ENCODE peak calls at places on chromosomes 16 and 17, in seven cellular contexts. I is IMR-90, M is body of pancreas, U is ovary, J is HCT116, N is Peyer's patch, T is uterus. O is an unnamed sample.

GRCh38 chr16:46974352-46974751 is 878 bp upstream of the DNAJA2 start:
- DNase-seq in I (no peak), M (no peak), U (no peak), J (no peak), N (no peak), T (no peak), O (peak)

GRCh38 chr17:77143306-77143705 is 2.5 kb downstream of the SEC14L1 start:
- DNase-seq in I (no peak), M (no peak), U (no peak), J (no peak), N (no peak), T (no peak), O (no peak)

GRCh38 chr17:28746611-28747045 is 2.8 kb downstream of the TRAF4 start:
- DNase-seq in I (no peak), M (peak), U (peak), J (no peak), N (peak), T (no peak), O (no peak)

GRCh38 chr17:37527249-37527851 is 37.7 kb downstream of the DUSP14 start:
- DNase-seq in I (peak), M (peak), U (no peak), J (peak), N (no peak), T (no peak), O (peak)

GRCh38 chr17:17738901-17739300 is 57.6 kb downstream of the RAI1 start:
- DNase-seq in I (no peak), M (peak), U (no peak), J (no peak), N (no peak), T (no peak), O (no peak)

GRCh38 chr17:9802294-9802693 is 10.9 kb upstream of the DHRS7C start:
- DNase-seq in I (no peak), M (no peak), U (no peak), J (peak), N (no peak), T (no peak), O (no peak)

GRCh38 chr17:17506893-17507464 is 10.8 kb upstream of the RASD1 start:
- DNase-seq in I (no peak), M (peak), U (peak), J (no peak), N (no peak), T (no peak), O (no peak)

GRCh38 chr16:27547134-27547533 is 2.6 kb downstream of the GTF3C1 start:
- DNase-seq in I (peak), M (peak), U (no peak), J (no peak), N (peak), T (peak), O (peak)

GRCh38 chr16:71846443-71846842 is 667 bp downstream of the ATXN1L start:
- DNase-seq in I (no peak), M (no peak), U (peak), J (no peak), N (no peak), T (no peak), O (peak)

GRCh38 chr16:1300664-1301476 is 8.6 kb upstream of the UBE2I start:
- DNase-seq in I (peak), M (peak), U (peak), J (no peak), N (peak), T (no peak), O (peak)

GRCh38 chr17:72560303-72561247 is 439.8 kb downstream of the SOX9 start:
- DNase-seq in I (peak), M (peak), U (no peak), J (peak), N (peak), T (no peak), O (peak)

GRCh38 chr16:76486740-76487139 is 209.5 kb downstream of the CNTNAP4 start:
- DNase-seq in I (no peak), M (no peak), U (no peak), J (no peak), N (no peak), T (no peak), O (no peak)

GRCh38 chr17:77666881-77667395 is 291.6 kb upstream of the TNRC6C start:
- DNase-seq in I (no peak), M (no peak), U (no peak), J (no peak), N (peak), T (no peak), O (no peak)

GRCh38 chr16:67163164-67163902 is 1.2 kb upstream of the HSF4 start:
- DNase-seq in I (peak), M (peak), U (peak), J (no peak), N (peak), T (no peak), O (peak)

GRCh38 chr17:50573866-50574571 is 13.5 kb downstream of the CACNA1G start:
- DNase-seq in I (no peak), M (no peak), U (no peak), J (no peak), N (no peak), T (no peak), O (no peak)

GRCh38 chr16:84281077-84281476 is 13.6 kb upstream of the WFDC1 start:
- DNase-seq in I (peak), M (no peak), U (no peak), J (peak), N (no peak), T (no peak), O (peak)

GRCh38 chr17:45740553-45741330 is 43.4 kb upstream of the CRHR1 start:
- DNase-seq in I (peak), M (no peak), U (no peak), J (peak), N (no peak), T (no peak), O (peak)

GRCh38 chr17:38582069-38582468 is 23.7 kb downstream of the SRCIN1 start:
- DNase-seq in I (no peak), M (no peak), U (no peak), J (no peak), N (no peak), T (no peak), O (no peak)

GRCh38 chr16:85820604-85821372 is 21.3 kb downstream of the COX4I1 start:
- DNase-seq in I (no peak), M (no peak), U (no peak), J (peak), N (no peak), T (no peak), O (no peak)

GRCh38 chr17:81349397-81350319 is 45.6 kb upstream of the BAHCC1 start:
- DNase-seq in I (no peak), M (no peak), U (no peak), J (peak), N (no peak), T (no peak), O (no peak)

GRCh38 chr17:66400698-66401097 is 98.3 kb downstream of the PRKCA start:
- DNase-seq in I (no peak), M (no peak), U (no peak), J (no peak), N (no peak), T (no peak), O (no peak)

GRCh38 chr17:73068322-73069153 is 23.9 kb downstream of the SLC39A11 start:
- DNase-seq in I (peak), M (peak), U (no peak), J (no peak), N (no peak), T (no peak), O (no peak)

GRCh38 chr17:53724726-53725125 is 98.0 kb upstream of the KIF2B start:
- DNase-seq in I (no peak), M (peak), U (no peak), J (no peak), N (no peak), T (no peak), O (no peak)

GRCh38 chr17:8285270-8286181 is 2.9 kb upstream of the RANGRF start:
- DNase-seq in I (no peak), M (peak), U (no peak), J (no peak), N (no peak), T (no peak), O (no peak)

GRCh38 chr17:73584049-73584448 is 60.2 kb downstream of the SDK2 start:
- DNase-seq in I (no peak), M (no peak), U (no peak), J (no peak), N (no peak), T (no peak), O (no peak)

GRCh38 chr17:32943206-32943605 is 15.3 kb downstream of the TMEM98 start:
- DNase-seq in I (no peak), M (peak), U (no peak), J (no peak), N (no peak), T (no peak), O (no peak)

GRCh38 chr16:49415083-49415482 is 41.5 kb downstream of the C16orf78 start:
- DNase-seq in I (no peak), M (no peak), U (no peak), J (no peak), N (no peak), T (no peak), O (no peak)

GRCh38 chr17:49928826-49929475 is 40.0 kb upstream of the DLX4 start:
- DNase-seq in I (peak), M (no peak), U (no peak), J (peak), N (no peak), T (no peak), O (no peak)

GRCh38 chr16:12193688-12194087 is 217.2 kb downstream of the SNX29 start:
- DNase-seq in I (no peak), M (no peak), U (no peak), J (no peak), N (no peak), T (no peak), O (no peak)

GRCh38 chr16:66844342-66845079 is at the start of gene CA7:
- DNase-seq in I (no peak), M (no peak), U (no peak), J (no peak), N (peak), T (no peak), O (no peak)

GRCh38 chr17:76382803-76383644 is 1.4 kb upstream of the SPHK1 start:
- DNase-seq in I (peak), M (peak), U (peak), J (no peak), N (peak), T (no peak), O (peak)

GRCh38 chr16:67384778-67385510 is 8.4 kb downstream of the TPPP3 start:
- DNase-seq in I (no peak), M (no peak), U (no peak), J (no peak), N (peak), T (no peak), O (no peak)

GRCh38 chr16:73546351-73546845 is 498.5 kb upstream of the ZFHX3 start:
- DNase-seq in I (no peak), M (no peak), U (no peak), J (no peak), N (no peak), T (no peak), O (no peak)

GRCh38 chr17:55341432-55341831 is 76.7 kb downstream of the HLF start:
- DNase-seq in I (peak), M (no peak), U (no peak), J (no peak), N (no peak), T (no peak), O (no peak)

GRCh38 chr17:70834039-70834438 is 664.7 kb downstream of the KCNJ2 start:
- DNase-seq in I (no peak), M (no peak), U (no peak), J (no peak), N (no peak), T (no peak), O (no peak)

DNA sequence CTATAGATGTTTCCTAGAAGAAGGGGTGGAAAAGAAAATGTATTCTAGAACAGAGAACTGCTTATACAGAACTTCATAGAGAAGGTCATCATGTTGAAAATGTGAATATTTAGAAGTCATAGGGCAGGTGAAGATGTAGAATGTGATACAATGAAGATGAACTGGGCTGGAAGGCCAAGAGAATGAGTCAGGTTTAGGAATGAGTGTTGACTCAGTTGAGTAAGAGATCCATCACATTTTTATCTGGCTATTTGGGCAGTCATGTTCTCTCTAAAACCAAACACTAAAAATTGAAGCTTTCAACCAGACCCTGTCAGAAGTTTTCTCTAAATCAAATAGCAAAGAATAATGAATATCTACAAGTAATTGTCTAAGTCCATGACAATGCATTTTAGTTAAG is 660.5 kb downstream of the KCNJ2 start:
- DNase-seq in I (peak), M (no peak), U (no peak), J (no peak), N (no peak), T (no peak), O (no peak)
- TF ChIP-seq POLR2A in I (no peak), M (no peak), U (no peak), J (no peak), N (no peak), T (no peak), O (no peak)

GRCh38 chr17:48611213-48611612 is 396 bp upstream of the HOXB7 start:
- DNase-seq in I (peak), M (no peak), U (no peak), J (no peak), N (no peak), T (no peak), O (no peak)

GRCh38 chr17:48610282-48611211 is at the start of gene HOXB7:
- DNase-seq in I (peak), M (peak), U (peak), J (no peak), N (peak), T (no peak), O (peak)

GRCh38 chr17:48612456-48612853 is 1.6 kb upstream of the HOXB7 start:
- DNase-seq in I (peak), M (no peak), U (no peak), J (no peak), N (no peak), T (no peak), O (no peak)

GRCh38 chr17:48612854-48613691 is 2.0 kb downstream of the HOXB8 start:
- DNase-seq in I (peak), M (peak), U (no peak), J (no peak), N (no peak), T (no peak), O (peak)

GRCh38 chr17:48611681-48612455 is 1.1 kb upstream of the HOXB7 start:
- DNase-seq in I (no peak), M (no peak), U (no peak), J (no peak), N (no peak), T (no peak), O (no peak)
- TF ChIP-seq POLR2A in I (no peak), M (no peak), U (no peak), J (peak), N (no peak), T (peak), O (no peak)

DNA sequence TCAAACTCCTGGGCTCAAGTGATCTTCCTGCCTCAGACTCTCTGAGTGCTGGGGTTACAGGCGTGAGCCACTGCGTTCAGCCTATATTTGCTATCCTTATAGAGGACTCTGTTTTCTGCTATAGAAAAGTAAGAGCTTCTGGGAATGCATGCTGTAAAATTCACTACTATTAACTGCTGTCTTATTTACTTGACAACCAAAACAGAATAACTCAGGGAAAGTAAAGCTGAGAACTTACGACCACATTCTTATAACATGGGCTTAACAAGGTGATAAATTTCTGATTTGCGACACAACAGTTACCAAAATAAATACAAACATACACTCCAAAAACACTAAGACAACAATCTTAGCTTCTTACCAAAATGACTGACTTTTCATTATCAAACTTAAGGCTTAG is 23.9 kb downstream of the APPBP2 start:
- DNase-seq in I (no peak), M (no peak), U (no peak), J (no peak), N (no peak), T (no peak), O (no peak)
- TF ChIP-seq POLR2A in I (no peak), M (no peak), U (no peak), J (no peak), N (no peak), T (no peak), O (no peak)

GRCh38 chr16:51994597-51994996 is 552.3 kb downstream of the TOX3 start:
- DNase-seq in I (no peak), M (peak), U (no peak), J (no peak), N (peak), T (no peak), O (no peak)
- TF ChIP-seq POLR2A in I (no peak), M (no peak), U (no peak), J (no peak), N (no peak), T (no peak), O (no peak)

GRCh38 chr16:53863861-53864260 is 159.9 kb downstream of the FTO start:
- DNase-seq in I (no peak), M (no peak), U (no peak), J (no peak), N (no peak), T (no peak), O (no peak)

GRCh38 chr16:53865492-53865863 is 161.5 kb downstream of the FTO start:
- DNase-seq in I (no peak), M (no peak), U (no peak), J (peak), N (no peak), T (no peak), O (no peak)

GRCh38 chr16:53870831-53871230 is 166.9 kb downstream of the FTO start:
- DNase-seq in I (no peak), M (no peak), U (no peak), J (no peak), N (no peak), T (no peak), O (no peak)

GRCh38 chr16:53864819-53865491 is 161.0 kb downstream of the FTO start:
- DNase-seq in I (peak), M (no peak), U (no peak), J (peak), N (no peak), T (no peak), O (no peak)

DNA sequence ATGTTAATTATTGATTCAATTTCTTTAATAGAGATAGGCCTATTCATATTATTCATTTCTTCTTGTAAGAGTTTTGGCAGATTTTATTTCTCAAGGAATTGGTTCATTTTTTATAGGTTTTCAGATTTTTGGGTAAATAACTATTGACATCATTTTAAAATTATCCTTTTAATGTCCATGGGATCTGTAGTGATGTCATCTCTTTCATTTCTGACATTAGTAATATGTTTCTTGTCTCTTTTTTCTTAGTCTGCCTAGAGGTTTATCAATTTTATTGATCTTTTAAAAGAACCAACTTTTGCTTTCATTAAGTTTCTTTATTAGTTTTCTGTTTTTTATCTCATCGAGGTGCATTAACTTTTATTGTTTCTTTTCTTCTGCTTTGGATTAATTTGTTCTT is 162.6 kb downstream of the FTO start:
- DNase-seq in I (no peak), M (no peak), U (no peak), J (no peak), N (no peak), T (no peak), O (no peak)
- TF ChIP-seq POLR2A in I (no peak), M (no peak), U (no peak), J (no peak), N (no peak), T (no peak), O (no peak)

DNA sequence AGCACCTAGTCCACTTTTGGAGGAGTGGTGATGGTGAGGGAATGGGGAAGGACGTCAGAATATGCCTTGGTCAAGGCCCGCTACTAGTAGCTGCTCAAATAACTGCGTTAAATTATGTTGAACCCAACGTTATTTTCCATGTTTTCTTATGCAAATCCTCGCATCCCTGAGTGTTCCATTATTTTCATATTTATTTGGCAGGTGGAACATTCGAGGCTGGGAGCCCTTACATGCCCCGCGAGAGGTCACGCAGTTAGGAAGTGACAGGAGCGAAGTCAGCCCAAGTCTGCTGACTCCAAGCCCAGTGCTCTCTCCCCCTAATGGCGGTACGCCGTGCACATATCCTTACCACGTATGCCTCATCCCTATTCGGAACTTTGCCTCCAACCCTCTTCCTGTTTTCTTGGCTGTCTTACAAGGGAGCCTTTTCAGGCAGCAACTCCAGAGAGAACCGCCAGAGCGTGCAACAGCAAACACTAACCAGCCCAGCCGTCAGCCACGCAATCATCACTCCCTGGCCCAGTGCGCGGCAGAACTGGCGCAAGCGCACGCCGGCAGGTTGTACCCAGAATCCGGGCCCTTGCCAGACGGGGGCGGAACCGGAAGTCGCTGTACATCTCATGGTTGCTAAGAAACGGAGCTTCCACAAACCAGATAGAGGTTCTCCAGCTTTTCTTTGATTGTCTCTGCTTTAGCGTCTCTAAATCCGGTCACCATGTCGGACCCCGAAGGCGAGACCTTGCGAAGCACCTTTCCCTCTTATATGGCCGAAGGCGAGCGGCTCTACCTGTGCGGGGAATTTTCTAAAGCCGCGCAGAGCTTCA is at the start of gene ODAD4:
- DNase-seq in I (peak), M (peak), U (peak), J (peak), N (peak), T (peak), O (peak)
- TF ChIP-seq POLR2A in I (peak), M (peak), U (no peak), J (peak), N (peak), T (peak), O (peak)

GRCh38 chr16:56450901-56451752 is at the start of the genes NUDT21 and OGFOD1:
- DNase-seq in I (peak), M (peak), U (peak), J (peak), N (peak), T (peak), O (peak)
- TF ChIP-seq POLR2A in I (peak), M (peak), U (peak), J (peak), N (peak), T (peak), O (peak)

GRCh38 chr16:65579050-65579449 is 457.2 kb upstream of the CDH11 start:
- DNase-seq in I (no peak), M (no peak), U (no peak), J (no peak), N (no peak), T (no peak), O (no peak)
- TF ChIP-seq POLR2A in I (no peak), M (no peak), U (no peak), J (no peak), N (no peak), T (no peak), O (no peak)